ENCODE peak calls at places on chromosome 7, in six cellular contexts. B, M, Q, C, O and R are unnamed samples.

GRCh38 chr7:137731436-137731835 is 115.3 kb downstream of the DGKI start:
- DNase-seq in O (no peak), B (no peak), Q (no peak), M (no peak), C (no peak), R (no peak)

GRCh38 chr7:127417346-127417745 is 24.8 kb upstream of the ZNF800 start:
- DNase-seq in O (no peak), C (no peak), B (no peak), M (no peak), Q (no peak), R (no peak)

GRCh38 chr7:74453321-74454011 is at the start of gene GTF2IRD1:
- DNase-seq in C (peak; percentile 70), Q (peak; percentile 83), M (no peak), O (peak; percentile 77), B (peak; percentile 79), R (no peak)

GRCh38 chr7:16524332-16524731 is 2.3 kb upstream of the LRRC72 start:
- DNase-seq in O (peak; percentile 75), B (no peak), Q (no peak), C (no peak), M (no peak), R (peak; percentile 28)

GRCh38 chr7:141999219-141999618 is 3.5 kb downstream of the MGAM start:
- DNase-seq in B (no peak), C (no peak), Q (no peak), O (no peak), M (no peak), R (no peak)

GRCh38 chr7:1847260-1848001 is 177.4 kb downstream of the ELFN1 start:
- DNase-seq in O (no peak), Q (peak; percentile 48), C (no peak), M (peak; percentile 73), B (no peak), R (no peak)

GRCh38 chr7:28029036-28029435 is 151.6 kb downstream of the JAZF1 start:
- DNase-seq in B (no peak), M (no peak), O (peak; percentile 22), Q (no peak), C (no peak), R (no peak)

GRCh38 chr7:138662066-138663061 is 38.8 kb downstream of the SVOPL start:
- DNase-seq in M (no peak), B (no peak), Q (no peak), C (no peak), O (no peak), R (no peak)

GRCh38 chr7:70723339-70723738 is 408.6 kb upstream of the GALNT17 start:
- DNase-seq in B (no peak), Q (no peak), C (no peak), O (no peak), M (no peak), R (no peak)

GRCh38 chr7:21869785-21870402 is 75.8 kb downstream of the CDCA7L start:
- DNase-seq in Q (no peak), B (no peak), M (no peak), C (no peak), O (peak; percentile 18), R (no peak)

GRCh38 chr7:101162551-101163280 is 2.7 kb downstream of the VGF start:
- DNase-seq in O (peak; percentile 69), B (no peak), M (peak; percentile 83), Q (peak; percentile 80), C (no peak), R (no peak)

GRCh38 chr7:130266961-130267321 is 278 bp downstream of the CPA2 start:
- DNase-seq in B (no peak), M (no peak), O (no peak), Q (no peak), C (no peak), R (no peak)

GRCh38 chr7:130269318-130269694 is 2.6 kb downstream of the CPA2 start:
- DNase-seq in M (no peak), B (no peak), O (no peak), Q (no peak), C (no peak), R (no peak)

GRCh38 chr7:130270947-130271790 is 4.5 kb downstream of the CPA2 start:
- DNase-seq in O (no peak), C (no peak), B (no peak), M (no peak), Q (peak; percentile 79), R (no peak)

GRCh38 chr7:130266258-130266960 is at the start of gene CPA2:
- DNase-seq in Q (no peak), C (no peak), B (no peak), O (no peak), M (no peak), R (no peak)

DNA sequence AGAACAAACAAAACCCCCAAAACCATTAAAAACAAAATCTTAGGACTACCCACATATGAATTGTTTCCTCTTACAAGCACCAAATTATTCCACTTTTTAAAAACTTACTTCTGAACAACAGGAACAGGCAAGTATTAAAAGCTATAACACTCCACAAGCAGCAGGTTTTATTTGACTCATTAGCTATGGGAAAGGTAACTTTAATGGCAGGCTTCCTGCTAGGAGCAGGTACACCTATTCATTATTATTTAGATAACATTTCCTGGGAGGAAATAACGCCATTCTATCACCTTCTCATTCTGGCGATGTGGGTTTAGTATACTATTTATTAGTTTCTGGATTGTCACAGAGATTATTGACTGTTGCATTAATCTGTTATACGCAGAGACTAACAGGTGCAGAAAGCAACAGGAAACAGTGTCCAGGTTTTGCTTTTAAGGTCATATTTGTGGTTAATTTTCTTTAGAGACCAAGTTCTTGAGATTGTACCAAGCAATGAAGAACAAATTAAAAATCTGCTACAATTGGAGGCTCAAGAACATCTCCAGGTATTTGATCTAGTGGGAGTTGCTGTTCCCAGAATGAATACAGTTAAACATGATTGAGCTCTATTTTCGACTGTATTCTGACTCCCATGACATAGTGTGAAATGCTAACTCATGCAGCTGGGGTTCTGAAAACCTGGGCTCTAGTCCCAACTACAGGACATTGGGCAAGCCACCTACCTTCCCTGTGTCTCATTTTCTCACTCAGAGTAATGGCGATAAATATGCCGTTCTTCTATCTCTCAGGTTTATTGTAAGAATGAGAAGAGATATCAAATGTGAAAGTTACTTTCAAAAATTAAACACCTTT is 2.0 kb downstream of the CPA2 start:
- DNase-seq in C (no peak), O (no peak), Q (no peak), B (no peak), M (no peak), R (no peak)
- TF ChIP-seq CTCF in C (no peak), O (no peak), Q (no peak), B (no peak), M (no peak), R (no peak)

GRCh38 chr7:34430456-34430855 is 227.6 kb upstream of the NPSR1 start:
- DNase-seq in M (no peak), Q (no peak), B (peak; percentile 12), O (peak; percentile 84), C (peak; percentile 23), R (peak; percentile 30)
- TF ChIP-seq CTCF in M (no peak), Q (no peak), B (peak; percentile 40), O (peak; percentile 78), C (peak; percentile 52), R (peak; percentile 91)

GRCh38 chr7:39413866-39414668 is 152.1 kb upstream of the YAE1 start:
- DNase-seq in M (peak; percentile 84), C (peak; percentile 18), O (peak; percentile 50), B (peak; percentile 7), Q (peak; percentile 67), R (no peak)
- TF ChIP-seq CTCF in M (no peak), C (no peak), O (no peak), B (no peak), Q (no peak), R (no peak)

GRCh38 chr7:3918576-3918975 is 617.5 kb downstream of the SDK1 start:
- DNase-seq in O (no peak), B (no peak), C (no peak), Q (no peak), M (no peak), R (no peak)

GRCh38 chr7:3923307-3923918 is 622.4 kb downstream of the SDK1 start:
- DNase-seq in C (no peak), B (no peak), Q (no peak), O (no peak), M (no peak), R (no peak)

GRCh38 chr7:3924277-3924676 is 623.2 kb downstream of the SDK1 start:
- DNase-seq in Q (no peak), M (no peak), B (no peak), C (no peak), O (no peak), R (no peak)

GRCh38 chr7:3917466-3917865 is 616.4 kb downstream of the SDK1 start:
- DNase-seq in M (no peak), C (no peak), Q (no peak), O (no peak), B (no peak), R (no peak)

DNA sequence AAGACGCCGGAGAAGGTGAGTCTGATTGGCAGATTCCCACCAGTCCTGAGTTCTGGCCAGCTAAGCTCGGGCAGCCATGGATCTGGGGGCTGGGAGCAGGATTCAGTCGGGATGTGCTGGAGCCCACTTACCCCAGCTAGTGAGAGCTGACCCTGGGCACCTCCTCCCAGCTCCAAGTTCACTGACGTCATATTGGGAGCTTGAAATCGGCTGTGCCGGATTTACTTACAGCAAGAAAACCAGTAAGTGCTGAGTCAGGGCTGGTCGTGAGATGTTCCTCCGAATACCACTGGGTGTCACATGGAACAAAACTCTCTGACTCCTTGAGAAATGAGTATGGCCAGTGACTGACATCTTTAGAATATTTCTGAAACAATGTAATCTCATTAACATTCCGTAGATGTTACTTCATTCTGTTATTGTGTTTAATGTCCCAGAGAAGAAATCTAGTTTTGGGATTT is 621.2 kb downstream of the SDK1 start:
- DNase-seq in B (peak; percentile 13), M (no peak), C (peak; percentile 23), O (peak; percentile 93), Q (no peak), R (peak; percentile 51)
- TF ChIP-seq CTCF in B (peak; percentile 33), M (no peak), C (peak; percentile 33), O (peak; percentile 54), Q (no peak), R (peak; percentile 53)

GRCh38 chr7:84998665-84999064 is 188.2 kb downstream of the SEMA3D start:
- DNase-seq in B (no peak), M (no peak), O (no peak), C (no peak), Q (no peak), R (no peak)
- TF ChIP-seq CTCF in B (no peak), M (no peak), O (no peak), C (no peak), Q (no peak), R (no peak)

GRCh38 chr7:118280319-118281012 is 56.0 kb downstream of the ANKRD7 start:
- DNase-seq in M (no peak), Q (no peak), C (no peak), B (no peak), O (no peak), R (peak; percentile 88)
- TF ChIP-seq CTCF in M (no peak), Q (no peak), C (no peak), B (no peak), O (no peak), R (no peak)

GRCh38 chr7:41977165-41977651 is 259.8 kb downstream of the GLI3 start:
- DNase-seq in C (peak; percentile 46), M (no peak), B (no peak), Q (no peak), O (peak; percentile 68), R (no peak)

GRCh38 chr7:41978858-41979257 is 258.2 kb downstream of the GLI3 start:
- DNase-seq in C (no peak), M (no peak), B (no peak), Q (no peak), O (no peak), R (no peak)

GRCh38 chr7:41981046-41982040 is 255.7 kb downstream of the GLI3 start:
- DNase-seq in Q (no peak), B (no peak), M (no peak), C (no peak), O (no peak), R (no peak)

GRCh38 chr7:41976411-41976810 is 260.6 kb downstream of the GLI3 start:
- DNase-seq in M (no peak), Q (no peak), C (no peak), O (no peak), B (no peak), R (no peak)

GRCh38 chr7:41979834-41980307 is 257.1 kb downstream of the GLI3 start:
- DNase-seq in B (no peak), O (peak; percentile 34), C (no peak), Q (no peak), M (no peak), R (no peak)
- TF ChIP-seq CTCF in B (peak; percentile 58), O (peak; percentile 77), C (peak; percentile 75), Q (peak; percentile 47), M (peak; percentile 44), R (peak; percentile 62)